ENCODE peak calls at places on chromosomes 3 and 15, in four cellular contexts. M, I, J and E are unnamed samples.

GRCh38 chr3:10707089-10707983 is 108.7 kb upstream of the SLC6A11 start:
- DNase-seq in M (no peak), I (no peak), J (no peak), E (no peak)

GRCh38 chr15:89325039-89325803 is 9.4 kb downstream of the POLG start:
- DNase-seq in M (no peak), I (no peak), J (no peak), E (no peak)

GRCh38 chr15:83010709-83011270 is 649 bp downstream of the C15orf40 start:
- DNase-seq in M (peak), I (peak), J (peak), E (peak)

GRCh38 chr3:49410844-49411549 is 779 bp downstream of the RHOA start:
- DNase-seq in M (no peak), I (no peak), J (no peak), E (peak)

GRCh38 chr15:57216288-57216687 is 160.0 kb upstream of the CGNL1 start:
- DNase-seq in M (no peak), I (no peak), J (no peak), E (no peak)

GRCh38 chr3:186592682-186593081 is 20.2 kb upstream of the AHSG start:
- DNase-seq in M (no peak), I (no peak), J (no peak), E (no peak)

GRCh38 chr15:84699538-84700191 is 16.3 kb downstream of the SEC11A start:
- DNase-seq in M (no peak), I (no peak), J (no peak), E (no peak)

GRCh38 chr3:16801698-16802097 is 83.1 kb upstream of the PLCL2 start:
- DNase-seq in M (peak), I (no peak), J (no peak), E (no peak)

GRCh38 chr3:69084326-69084667 is 440 bp upstream of the ARL6IP5 start:
- DNase-seq in M (no peak), I (no peak), J (no peak), E (no peak)

GRCh38 chr15:100730129-100730528 is 127.7 kb downstream of the ASB7 start:
- DNase-seq in M (no peak), I (no peak), J (no peak), E (no peak)

GRCh38 chr3:122969585-122970453 is 57.7 kb downstream of the SEMA5B start:
- DNase-seq in M (no peak), I (no peak), J (peak), E (no peak)

GRCh38 chr15:35693286-35693685 is 147.3 kb upstream of the DPH6 start:
- DNase-seq in M (no peak), I (no peak), J (no peak), E (no peak)

GRCh38 chr3:184645304-184645703 is 66.6 kb downstream of the MAGEF1 start:
- DNase-seq in M (no peak), I (no peak), J (no peak), E (no peak)

GRCh38 chr15:38129531-38130199 is 123.0 kb upstream of the SPRED1 start:
- DNase-seq in M (no peak), I (no peak), J (peak), E (peak)

GRCh38 chr3:141538568-141538967 is 51.7 kb downstream of the RASA2 start:
- DNase-seq in M (no peak), I (no peak), J (no peak), E (no peak)

GRCh38 chr15:99143655-99144610 is 39.1 kb downstream of the SYNM start:
- DNase-seq in M (no peak), I (no peak), J (no peak), E (no peak)

GRCh38 chr15:67968564-67969440 is 85.3 kb upstream of the PIAS1 start:
- DNase-seq in M (no peak), I (no peak), J (no peak), E (no peak)

GRCh38 chr3:148680289-148680688 is 17.4 kb upstream of the AGTR1 start:
- DNase-seq in M (no peak), I (no peak), J (no peak), E (no peak)

GRCh38 chr3:53478166-53478830 is 16.1 kb upstream of the CACNA1D start:
- DNase-seq in M (peak), I (no peak), J (no peak), E (no peak)

GRCh38 chr15:46518381-46518780 is 883.6 kb downstream of the SQOR start:
- DNase-seq in M (no peak), I (no peak), J (no peak), E (no peak)

GRCh38 chr15:37056168-37056893 is 44.0 kb downstream of the MEIS2 start:
- DNase-seq in M (no peak), I (no peak), J (peak), E (no peak)